ENCODE peak calls at places on chromosomes 1 and 21, in six cellular contexts. S is stimulated activated CD4-positive, alpha-beta T cell treated with anti-CD3 and anti-CD28 coated beads, Interleukin-12 subunit alpha, Interleukin-12 subunit beta, amount 100 ng/mL, for 48 hours; Z is cardiac fibroblast; H is mammary epithelial cell; B is ACHN; X is ELF-1. D is an unnamed sample.

GRCh38 chr1:234645474-234645953 is 35.5 kb upstream of the IRF2BP2 start:
- DNase-seq in B (no peak), S (no peak), H (no peak), Z (peak), X (no peak), D (no peak)

GRCh38 chr21:15826147-15826780 is 96.5 kb downstream of the USP25 start:
- DNase-seq in S (no peak), B (peak), H (peak), X (peak), Z (peak), D (no peak)

GRCh38 chr1:186535388-186536133 is 74.6 kb upstream of the PDC start:
- DNase-seq in S (no peak), X (no peak), Z (peak), B (peak), H (peak), D (no peak)

GRCh38 chr1:110880708-110881374 is 7.9 kb downstream of the CD53 start:
- DNase-seq in X (no peak), Z (no peak), S (peak), B (no peak), H (peak), D (no peak)

GRCh38 chr1:24418898-24419628 is 3.5 kb downstream of the NIPAL3 start:
- DNase-seq in S (no peak), B (no peak), Z (peak), X (peak), H (peak), D (no peak)

GRCh38 chr21:43367296-43367695 is 59.6 kb downstream of the SIK1 start:
- DNase-seq in Z (no peak), H (no peak), S (no peak), X (no peak), B (no peak), D (no peak)

GRCh38 chr1:55047611-55048010 is 8.3 kb downstream of the PCSK9 start:
- DNase-seq in H (no peak), X (no peak), B (no peak), S (no peak), Z (no peak), D (no peak)

GRCh38 chr1:77975386-77975785 is 3.5 kb downstream of the FUBP1 start:
- DNase-seq in B (no peak), X (no peak), H (peak), S (no peak), Z (peak), D (no peak)

GRCh38 chr1:62437273-62437945 is 560 bp downstream of the USP1 start:
- DNase-seq in S (no peak), B (peak), Z (peak), H (no peak), X (no peak), D (peak)

GRCh38 chr1:108877324-108877812 is 583 bp downstream of the GPSM2 start:
- DNase-seq in S (no peak), B (peak), H (peak), Z (peak), X (no peak), D (no peak)

GRCh38 chr21:44872266-44872567 is 1.3 kb downstream of the PTTG1IP start:
- DNase-seq in X (no peak), Z (no peak), H (no peak), B (peak), S (no peak), D (no peak)

GRCh38 chr1:30095451-30096025 is 627.8 kb downstream of the MATN1 start:
- DNase-seq in Z (no peak), H (no peak), S (no peak), X (no peak), B (no peak), D (no peak)

GRCh38 chr1:33602271-33602670 is 129.8 kb downstream of the ZSCAN20 start:
- DNase-seq in B (no peak), S (no peak), H (no peak), X (no peak), Z (no peak), D (no peak)

GRCh38 chr1:25699501-25700089 is 83.0 kb downstream of the MAN1C1 start:
- DNase-seq in B (no peak), S (no peak), X (no peak), H (no peak), Z (no peak), D (no peak)

GRCh38 chr1:91757760-91758545 is 128.0 kb downstream of the TGFBR3 start:
- DNase-seq in H (no peak), S (no peak), X (no peak), Z (no peak), B (no peak), D (no peak)

D was measured in effector CD8-positive, alpha-beta T cell.